ENCODE peak calls at places on chromosomes 3 and 15, in five cellular contexts. F is activated CD4-positive, alpha-beta T cell treated with anti-CD3 and anti-CD28 coated beads, Interleukin-2, amount 50 U/mL, for 24 hours; J is Daoy; R is GM23248; P is fibroblast of lung. S is an unnamed sample.
A peak's percentile ranks its signal among the peaks of the same experiment; 100 is the strongest.

GRCh38 chr3:40333416-40333815 is 23.9 kb downstream of the EIF1B start:
- DNase-seq in F (no peak), J (peak; percentile 6), R (no peak), P (no peak), S (no peak)

GRCh38 chr3:151584603-151585002 is 123.7 kb upstream of the IGSF10 start:
- DNase-seq in F (no peak), J (peak; percentile 28), R (no peak), P (no peak), S (no peak)

GRCh38 chr3:51703026-51703775 is 3.7 kb upstream of the GRM2 start:
- DNase-seq in F (no peak), J (no peak), R (no peak), P (no peak), S (peak; percentile 11)

GRCh38 chr3:129650256-129650872 is 43.9 kb upstream of the PLXND1 start:
- DNase-seq in F (peak; percentile 14), J (peak; percentile 71), R (peak; percentile 93), P (peak; percentile 81), S (no peak)

GRCh38 chr15:71359246-71359645 is 244.0 kb downstream of the THSD4 start:
- DNase-seq in F (no peak), J (no peak), R (no peak), P (no peak), S (no peak)

GRCh38 chr3:20324664-20325478 is 138.9 kb upstream of the SGO1 start:
- DNase-seq in F (no peak), J (no peak), R (peak; percentile 6), P (no peak), S (no peak)

GRCh38 chr3:125683067-125683844 is 88.0 kb upstream of the OSBPL11 start:
- DNase-seq in F (no peak), J (no peak), R (no peak), P (no peak), S (no peak)

GRCh38 chr3:171966533-171967136 is 72.7 kb upstream of the FNDC3B start:
- DNase-seq in F (no peak), J (no peak), R (peak; percentile 48), P (no peak), S (no peak)

GRCh38 chr3:13192471-13193213 is 119.4 kb upstream of the IQSEC1 start:
- DNase-seq in F (no peak), J (no peak), R (peak; percentile 34), P (no peak), S (no peak)

GRCh38 chr15:101652783-101653430 is 726 bp upstream of the TM2D3 start:
- DNase-seq in F (no peak), J (no peak), R (peak; percentile 89), P (no peak), S (no peak)

GRCh38 chr3:193828477-193828876 is 235.5 kb downstream of the OPA1 start:
- DNase-seq in F (no peak), J (no peak), R (no peak), P (no peak), S (no peak)

GRCh38 chr15:41791970-41792637 is 17.8 kb downstream of the MAPKBP1 start:
- DNase-seq in F (no peak), J (no peak), R (no peak), P (no peak), S (no peak)

S was measured in D721Med.